ENCODE peak calls at places on chromosomes 13 and 19, in seven cellular contexts. One of them, this sample, is unnamed.
A peak's percentile ranks its signal among the peaks of the same experiment; 100 is the strongest.

GRCh38 chr13:97249797-97250495 is 27.8 kb downstream of the MBNL2 start:
- DNase-seq in body of pancreas: no peak
- DNase-seq in ovary: no peak
- DNase-seq in progenitor cell of endocrine pancreas: no peak
- DNase-seq in neural crest cell: no peak
- DNase-seq in GM10248: no peak
- DNase-seq in A549: no peak
- DNase-seq in this sample: no peak

GRCh38 chr19:1503089-1503924 is 9.5 kb downstream of the ADAMTSL5 start:
- DNase-seq in body of pancreas: peak; percentile 43
- DNase-seq in ovary: peak; percentile 49
- DNase-seq in progenitor cell of endocrine pancreas: no peak
- DNase-seq in neural crest cell: peak; percentile 66
- DNase-seq in GM10248: peak; percentile 80
- DNase-seq in A549: peak; percentile 50
- DNase-seq in this sample: peak; percentile 84

GRCh38 chr13:50928088-50928487 is 18.5 kb downstream of the RNASEH2B start:
- DNase-seq in body of pancreas: no peak
- DNase-seq in ovary: no peak
- DNase-seq in progenitor cell of endocrine pancreas: no peak
- DNase-seq in neural crest cell: no peak
- DNase-seq in GM10248: no peak
- DNase-seq in A549: no peak
- DNase-seq in this sample: no peak

GRCh38 chr19:2594319-2594718 is 108.2 kb downstream of the GNG7 start:
- DNase-seq in body of pancreas: no peak
- DNase-seq in ovary: no peak
- DNase-seq in progenitor cell of endocrine pancreas: no peak
- DNase-seq in neural crest cell: no peak
- DNase-seq in GM10248: peak; percentile 55
- DNase-seq in A549: no peak
- DNase-seq in this sample: peak; percentile 56

GRCh38 chr19:12871681-12872080 is 9.6 kb downstream of the DNASE2 start:
- DNase-seq in body of pancreas: no peak
- DNase-seq in ovary: no peak
- DNase-seq in progenitor cell of endocrine pancreas: no peak
- DNase-seq in neural crest cell: no peak
- DNase-seq in GM10248: no peak
- DNase-seq in A549: no peak
- DNase-seq in this sample: no peak

GRCh38 chr19:13621413-13621812 is 115.1 kb upstream of the CACNA1A start:
- DNase-seq in body of pancreas: no peak
- DNase-seq in ovary: no peak
- DNase-seq in progenitor cell of endocrine pancreas: no peak
- DNase-seq in neural crest cell: no peak
- DNase-seq in GM10248: no peak
- DNase-seq in A549: peak; percentile 32
- DNase-seq in this sample: no peak

GRCh38 chr13:102817241-102817640 is 18.3 kb downstream of the BIVM start:
- DNase-seq in body of pancreas: no peak
- DNase-seq in ovary: no peak
- DNase-seq in progenitor cell of endocrine pancreas: no peak
- DNase-seq in neural crest cell: no peak
- DNase-seq in GM10248: no peak
- DNase-seq in A549: no peak
- DNase-seq in this sample: no peak

GRCh38 chr13:44302948-44303575 is 70.6 kb upstream of the SERP2 start:
- DNase-seq in body of pancreas: no peak
- DNase-seq in ovary: no peak
- DNase-seq in progenitor cell of endocrine pancreas: no peak
- DNase-seq in neural crest cell: no peak
- DNase-seq in GM10248: no peak
- DNase-seq in A549: no peak
- DNase-seq in this sample: no peak

GRCh38 chr13:28658539-28658795 is 463 bp upstream of the POMP start:
- DNase-seq in body of pancreas: no peak
- DNase-seq in ovary: no peak
- DNase-seq in progenitor cell of endocrine pancreas: no peak
- DNase-seq in neural crest cell: no peak
- DNase-seq in GM10248: no peak
- DNase-seq in A549: no peak
- DNase-seq in this sample: peak; percentile 17

DNA sequence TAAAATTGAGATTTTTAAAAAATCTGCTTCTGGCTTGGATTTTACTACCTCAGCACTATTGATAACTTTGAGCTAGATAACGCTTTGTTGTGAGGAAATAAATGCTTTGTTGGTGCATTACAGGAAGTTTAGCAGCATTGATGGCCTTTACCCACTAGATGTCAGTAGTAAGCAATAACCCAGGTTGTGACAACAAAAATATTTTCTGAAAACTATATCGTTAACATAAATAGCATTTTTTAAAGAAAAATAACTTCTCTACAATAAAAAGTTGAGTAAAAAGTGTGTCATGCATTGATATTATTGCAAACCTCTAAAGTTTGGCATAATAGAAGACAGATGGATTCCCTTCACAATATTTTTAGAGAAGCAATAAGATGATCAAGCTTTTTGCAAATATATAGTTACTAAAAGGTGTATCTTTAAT is 1246.5 kb downstream of the UQCRFS1 start:
- DNase-seq in body of pancreas: no peak
- DNase-seq in ovary: no peak
- DNase-seq in progenitor cell of endocrine pancreas: no peak
- DNase-seq in neural crest cell: no peak
- DNase-seq in GM10248: no peak
- DNase-seq in A549: peak; percentile 31
- DNase-seq in this sample: no peak
- TF ChIP-seq CTCF in body of pancreas: peak; percentile 53
- TF ChIP-seq CTCF in ovary: no peak
- TF ChIP-seq CTCF in progenitor cell of endocrine pancreas: peak; percentile 74
- TF ChIP-seq CTCF in neural crest cell: peak; percentile 80
- TF ChIP-seq CTCF in GM10248: peak; percentile 74
- TF ChIP-seq CTCF in A549: peak; percentile 73
- TF ChIP-seq CTCF in this sample: peak; percentile 41

DNA sequence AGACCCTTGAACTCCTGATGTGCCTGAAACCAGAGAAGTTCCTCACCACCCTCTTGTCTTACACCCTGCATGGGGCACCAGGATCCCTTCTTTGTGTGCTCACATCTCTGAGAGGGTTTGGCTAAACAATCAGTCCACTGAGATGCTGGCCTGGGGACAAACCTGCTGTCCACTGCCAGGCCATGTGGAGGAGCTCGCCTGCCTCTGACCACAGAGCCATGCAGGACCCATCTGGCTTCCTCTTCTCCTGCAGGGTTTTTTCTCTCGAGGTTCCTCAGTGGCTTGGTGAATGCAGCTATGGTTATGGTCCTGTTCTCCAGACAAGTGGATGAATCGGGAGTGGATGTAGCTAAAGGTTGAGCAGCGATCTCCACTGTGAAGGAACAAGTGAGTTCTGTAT is 49.1 kb upstream of the MEDAG start:
- DNase-seq in body of pancreas: no peak
- DNase-seq in ovary: no peak
- DNase-seq in progenitor cell of endocrine pancreas: no peak
- DNase-seq in neural crest cell: no peak
- DNase-seq in GM10248: no peak
- DNase-seq in A549: no peak
- DNase-seq in this sample: no peak
- TF ChIP-seq CTCF in body of pancreas: no peak
- TF ChIP-seq CTCF in ovary: no peak
- TF ChIP-seq CTCF in progenitor cell of endocrine pancreas: no peak
- TF ChIP-seq CTCF in neural crest cell: no peak
- TF ChIP-seq CTCF in GM10248: no peak
- TF ChIP-seq CTCF in A549: no peak
- TF ChIP-seq CTCF in this sample: no peak

GRCh38 chr19:41930322-41930722 is 2.1 kb upstream of the ERFL start:
- DNase-seq in body of pancreas: no peak
- DNase-seq in ovary: no peak
- DNase-seq in progenitor cell of endocrine pancreas: no peak
- DNase-seq in neural crest cell: no peak
- DNase-seq in GM10248: no peak
- DNase-seq in A549: no peak
- DNase-seq in this sample: no peak

GRCh38 chr19:41932259-41933130 is 4.2 kb upstream of the ERFL start:
- DNase-seq in body of pancreas: no peak
- DNase-seq in ovary: no peak
- DNase-seq in progenitor cell of endocrine pancreas: no peak
- DNase-seq in neural crest cell: no peak
- DNase-seq in GM10248: no peak
- DNase-seq in A549: no peak
- DNase-seq in this sample: no peak

GRCh38 chr19:41929536-41930071 is 1.4 kb upstream of the ERFL start:
- DNase-seq in body of pancreas: no peak
- DNase-seq in ovary: no peak
- DNase-seq in progenitor cell of endocrine pancreas: no peak
- DNase-seq in neural crest cell: no peak
- DNase-seq in GM10248: no peak
- DNase-seq in A549: no peak
- DNase-seq in this sample: no peak

GRCh38 chr19:41933131-41933458 is 4.8 kb upstream of the ERFL start:
- DNase-seq in body of pancreas: no peak
- DNase-seq in ovary: no peak
- DNase-seq in progenitor cell of endocrine pancreas: no peak
- DNase-seq in neural crest cell: no peak
- DNase-seq in GM10248: no peak
- DNase-seq in A549: no peak
- DNase-seq in this sample: no peak

DNA sequence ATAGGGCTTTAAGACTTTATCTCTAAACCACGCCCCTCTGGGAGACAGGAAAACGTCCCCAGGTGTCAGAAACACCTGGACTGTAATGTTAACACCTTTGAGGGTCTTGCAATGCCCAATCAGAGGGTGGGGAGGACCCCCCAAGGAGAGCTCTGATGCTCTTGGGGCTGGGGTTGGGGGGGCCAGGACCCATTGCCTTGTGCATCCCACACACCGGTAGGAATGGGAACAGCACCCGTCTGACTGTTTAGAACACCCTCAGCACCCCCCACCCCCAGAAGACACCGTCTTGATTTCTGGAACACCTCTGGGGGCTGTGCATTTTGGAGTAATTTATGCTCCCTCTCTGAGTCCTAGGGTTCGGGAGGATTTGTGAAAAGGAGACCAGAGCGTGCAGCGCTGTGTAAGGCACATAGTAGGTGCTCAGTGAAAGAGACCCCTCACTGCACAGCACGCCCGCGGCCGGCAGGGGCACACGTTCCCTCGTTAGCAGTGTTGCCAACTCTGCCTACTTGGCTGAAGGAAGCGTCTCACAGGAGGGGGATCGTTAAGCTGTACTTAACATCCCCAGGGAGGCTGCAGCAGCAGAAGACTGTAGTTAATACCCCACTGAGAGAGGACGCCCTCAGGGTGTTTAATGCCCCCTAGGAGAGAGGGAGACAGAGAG is 2.8 kb upstream of the ERFL start:
- DNase-seq in body of pancreas: no peak
- DNase-seq in ovary: no peak
- DNase-seq in progenitor cell of endocrine pancreas: no peak
- DNase-seq in neural crest cell: no peak
- DNase-seq in GM10248: no peak
- DNase-seq in A549: no peak
- DNase-seq in this sample: no peak
- TF ChIP-seq CTCF in body of pancreas: no peak
- TF ChIP-seq CTCF in ovary: no peak
- TF ChIP-seq CTCF in progenitor cell of endocrine pancreas: peak; percentile 50
- TF ChIP-seq CTCF in neural crest cell: peak; percentile 50
- TF ChIP-seq CTCF in GM10248: peak; percentile 18
- TF ChIP-seq CTCF in A549: peak; percentile 35
- TF ChIP-seq CTCF in this sample: no peak

GRCh38 chr19:42325896-42326771 is 699 bp downstream of the MEGF8 start:
- DNase-seq in body of pancreas: no peak
- DNase-seq in ovary: no peak
- DNase-seq in progenitor cell of endocrine pancreas: no peak
- DNase-seq in neural crest cell: peak; percentile 12
- DNase-seq in GM10248: peak; percentile 63
- DNase-seq in A549: no peak
- DNase-seq in this sample: peak; percentile 63
- TF ChIP-seq CTCF in body of pancreas: no peak
- TF ChIP-seq CTCF in ovary: no peak
- TF ChIP-seq CTCF in progenitor cell of endocrine pancreas: peak; percentile 44
- TF ChIP-seq CTCF in neural crest cell: peak; percentile 24
- TF ChIP-seq CTCF in GM10248: peak; percentile 3
- TF ChIP-seq CTCF in A549: peak; percentile 43
- TF ChIP-seq CTCF in this sample: no peak

GRCh38 chr19:44891016-44891882 is at the start of gene TOMM40:
- DNase-seq in body of pancreas: peak; percentile 100
- DNase-seq in ovary: peak; percentile 100
- DNase-seq in progenitor cell of endocrine pancreas: peak; percentile 22
- DNase-seq in neural crest cell: peak; percentile 98
- DNase-seq in GM10248: no peak
- DNase-seq in A549: peak; percentile 100
- DNase-seq in this sample: peak; percentile 100
- TF ChIP-seq CTCF in body of pancreas: no peak
- TF ChIP-seq CTCF in ovary: peak; percentile 14
- TF ChIP-seq CTCF in progenitor cell of endocrine pancreas: peak; percentile 21
- TF ChIP-seq CTCF in neural crest cell: no peak
- TF ChIP-seq CTCF in GM10248: no peak
- TF ChIP-seq CTCF in A549: no peak
- TF ChIP-seq CTCF in this sample: no peak

GRCh38 chr19:7787602-7788177 is 24.6 kb downstream of the CLEC4M start:
- DNase-seq in body of pancreas: no peak
- DNase-seq in ovary: no peak
- DNase-seq in progenitor cell of endocrine pancreas: no peak
- DNase-seq in neural crest cell: no peak
- DNase-seq in GM10248: no peak
- DNase-seq in A549: no peak
- DNase-seq in this sample: no peak

GRCh38 chr19:7789447-7789846 is 26.4 kb downstream of the CLEC4M start:
- DNase-seq in body of pancreas: no peak
- DNase-seq in ovary: no peak
- DNase-seq in progenitor cell of endocrine pancreas: no peak
- DNase-seq in neural crest cell: no peak
- DNase-seq in GM10248: no peak
- DNase-seq in A549: no peak
- DNase-seq in this sample: peak; percentile 33

GRCh38 chr19:7787141-7787540 is 24.1 kb downstream of the CLEC4M start:
- DNase-seq in body of pancreas: peak; percentile 43
- DNase-seq in ovary: peak; percentile 47
- DNase-seq in progenitor cell of endocrine pancreas: no peak
- DNase-seq in neural crest cell: no peak
- DNase-seq in GM10248: no peak
- DNase-seq in A549: no peak
- DNase-seq in this sample: no peak

GRCh38 chr19:7788933-7789323 is 25.9 kb downstream of the CLEC4M start:
- DNase-seq in body of pancreas: no peak
- DNase-seq in ovary: peak; percentile 31
- DNase-seq in progenitor cell of endocrine pancreas: no peak
- DNase-seq in neural crest cell: no peak
- DNase-seq in GM10248: no peak
- DNase-seq in A549: no peak
- DNase-seq in this sample: no peak

GRCh38 chr19:7788178-7788932 is 25.3 kb downstream of the CLEC4M start:
- DNase-seq in body of pancreas: no peak
- DNase-seq in ovary: no peak
- DNase-seq in progenitor cell of endocrine pancreas: no peak
- DNase-seq in neural crest cell: no peak
- DNase-seq in GM10248: no peak
- DNase-seq in A549: no peak
- DNase-seq in this sample: no peak
- TF ChIP-seq CTCF in body of pancreas: no peak
- TF ChIP-seq CTCF in ovary: no peak
- TF ChIP-seq CTCF in progenitor cell of endocrine pancreas: no peak
- TF ChIP-seq CTCF in neural crest cell: no peak
- TF ChIP-seq CTCF in GM10248: no peak
- TF ChIP-seq CTCF in A549: no peak
- TF ChIP-seq CTCF in this sample: no peak

This sample was measured in GM20000.